ENCODE peak calls at places on chromosomes 1 and 21, in ten cellular contexts. One of them, this sample, is unnamed. For H3K27me3, the result is how much of the 10 kb centered on the place peaks cover.

GRCh38 chr1:154265586-154265985 is 6.8 kb upstream of the HAX1 start:
- DNase-seq in stomach: no peak
- DNase-seq in neural progenitor cell: no peak
- DNase-seq in pancreas: no peak
- DNase-seq in Karpas-422: no peak
- DNase-seq in fibroblast of lung: no peak
- DNase-seq in right cardiac atrium: no peak
- DNase-seq in upper lobe of right lung: no peak
- DNase-seq in prostate gland: no peak
- DNase-seq in brain microvascular endothelial cell: no peak
- DNase-seq in this sample: no peak

GRCh38 chr1:94942171-94943128 is 15.5 kb upstream of the CNN3 start:
- DNase-seq in stomach: no peak
- DNase-seq in neural progenitor cell: no peak
- DNase-seq in pancreas: no peak
- DNase-seq in Karpas-422: no peak
- DNase-seq in fibroblast of lung: peak
- DNase-seq in right cardiac atrium: no peak
- DNase-seq in upper lobe of right lung: no peak
- DNase-seq in prostate gland: no peak
- DNase-seq in brain microvascular endothelial cell: no peak
- DNase-seq in this sample: no peak

GRCh38 chr1:93681549-93682412 is at the start of gene BCAR3:
- DNase-seq in stomach: peak
- DNase-seq in neural progenitor cell: peak
- DNase-seq in pancreas: peak
- DNase-seq in Karpas-422: peak
- DNase-seq in fibroblast of lung: peak
- DNase-seq in right cardiac atrium: peak
- DNase-seq in upper lobe of right lung: peak
- DNase-seq in prostate gland: peak
- DNase-seq in brain microvascular endothelial cell: peak
- DNase-seq in this sample: no peak

GRCh38 chr1:26165126-26165892 is 3.5 kb downstream of the C1orf232 start:
- DNase-seq in stomach: no peak
- DNase-seq in neural progenitor cell: no peak
- DNase-seq in pancreas: no peak
- DNase-seq in Karpas-422: no peak
- DNase-seq in fibroblast of lung: no peak
- DNase-seq in right cardiac atrium: no peak
- DNase-seq in upper lobe of right lung: no peak
- DNase-seq in prostate gland: no peak
- DNase-seq in brain microvascular endothelial cell: no peak
- DNase-seq in this sample: no peak

GRCh38 chr1:205961405-205961804 is 18.1 kb upstream of the SLC26A9 start:
- DNase-seq in stomach: no peak
- DNase-seq in neural progenitor cell: no peak
- DNase-seq in pancreas: no peak
- DNase-seq in Karpas-422: no peak
- DNase-seq in fibroblast of lung: no peak
- DNase-seq in right cardiac atrium: peak
- DNase-seq in upper lobe of right lung: peak
- DNase-seq in prostate gland: no peak
- DNase-seq in brain microvascular endothelial cell: peak
- DNase-seq in this sample: no peak

GRCh38 chr1:3917761-3918160 is 17.7 kb upstream of the C1orf174 start:
- DNase-seq in stomach: no peak
- DNase-seq in neural progenitor cell: no peak
- DNase-seq in pancreas: no peak
- DNase-seq in Karpas-422: no peak
- DNase-seq in fibroblast of lung: no peak
- DNase-seq in right cardiac atrium: no peak
- DNase-seq in upper lobe of right lung: peak
- DNase-seq in prostate gland: no peak
- DNase-seq in brain microvascular endothelial cell: no peak
- DNase-seq in this sample: no peak

GRCh38 chr1:78054972-78055371 is 9.2 kb downstream of the GIPC2 start:
- DNase-seq in stomach: no peak
- DNase-seq in neural progenitor cell: no peak
- DNase-seq in pancreas: no peak
- DNase-seq in Karpas-422: no peak
- DNase-seq in fibroblast of lung: no peak
- DNase-seq in right cardiac atrium: no peak
- DNase-seq in upper lobe of right lung: no peak
- DNase-seq in prostate gland: no peak
- DNase-seq in brain microvascular endothelial cell: no peak
- DNase-seq in this sample: no peak

GRCh38 chr1:231460614-231461013 is 38.5 kb upstream of the EGLN1 start:
- DNase-seq in stomach: no peak
- DNase-seq in neural progenitor cell: no peak
- DNase-seq in pancreas: no peak
- DNase-seq in Karpas-422: peak
- DNase-seq in fibroblast of lung: peak
- DNase-seq in right cardiac atrium: no peak
- DNase-seq in upper lobe of right lung: no peak
- DNase-seq in prostate gland: no peak
- DNase-seq in brain microvascular endothelial cell: peak
- DNase-seq in this sample: no peak

GRCh38 chr1:26705788-26706237 is 10.0 kb downstream of the ARID1A start:
- DNase-seq in stomach: no peak
- DNase-seq in neural progenitor cell: no peak
- DNase-seq in pancreas: no peak
- DNase-seq in Karpas-422: peak
- DNase-seq in fibroblast of lung: peak
- DNase-seq in right cardiac atrium: no peak
- DNase-seq in upper lobe of right lung: no peak
- DNase-seq in prostate gland: peak
- DNase-seq in brain microvascular endothelial cell: peak
- DNase-seq in this sample: no peak

GRCh38 chr1:57091642-57092041 is 125.8 kb upstream of the C8B start:
- DNase-seq in stomach: no peak
- DNase-seq in neural progenitor cell: no peak
- DNase-seq in pancreas: no peak
- DNase-seq in Karpas-422: no peak
- DNase-seq in fibroblast of lung: no peak
- DNase-seq in right cardiac atrium: no peak
- DNase-seq in upper lobe of right lung: no peak
- DNase-seq in prostate gland: no peak
- DNase-seq in brain microvascular endothelial cell: no peak
- DNase-seq in this sample: no peak

GRCh38 chr1:63475761-63476160 is 47.3 kb downstream of the ITGB3BP start:
- DNase-seq in stomach: no peak
- DNase-seq in neural progenitor cell: no peak
- DNase-seq in pancreas: no peak
- DNase-seq in Karpas-422: no peak
- DNase-seq in fibroblast of lung: peak
- DNase-seq in right cardiac atrium: no peak
- DNase-seq in upper lobe of right lung: no peak
- DNase-seq in prostate gland: no peak
- DNase-seq in brain microvascular endothelial cell: peak
- DNase-seq in this sample: no peak

DNA sequence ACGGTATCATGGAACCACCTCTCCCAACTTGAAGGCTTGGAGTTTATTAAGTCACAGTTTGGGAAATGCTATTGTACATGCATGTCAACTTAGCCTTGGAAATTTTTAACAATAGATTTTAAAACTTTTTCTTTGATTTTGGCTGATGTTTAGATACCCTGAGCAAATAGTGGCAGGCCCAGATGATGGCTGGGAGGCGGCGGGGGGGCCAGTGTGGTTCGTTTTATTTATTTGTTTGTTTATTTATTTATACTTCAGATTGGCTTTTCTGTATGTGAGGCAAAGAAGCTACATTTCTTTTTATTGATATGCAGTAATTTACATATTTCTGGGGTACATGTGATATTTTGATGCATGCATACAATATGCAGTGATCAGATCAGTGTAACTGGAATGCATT is 82.0 kb downstream of the VWA5B1 start:
- DNase-seq in stomach: no peak
- DNase-seq in neural progenitor cell: no peak
- DNase-seq in pancreas: no peak
- DNase-seq in Karpas-422: no peak
- DNase-seq in fibroblast of lung: no peak
- DNase-seq in right cardiac atrium: no peak
- DNase-seq in upper lobe of right lung: no peak
- DNase-seq in prostate gland: no peak
- DNase-seq in brain microvascular endothelial cell: no peak
- DNase-seq in this sample: no peak
- H3K27me3 ChIP-seq in stomach: under half
- H3K27me3 ChIP-seq in neural progenitor cell: half or more
- H3K27me3 ChIP-seq in pancreas: under half
- H3K27me3 ChIP-seq in Karpas-422: under half
- H3K27me3 ChIP-seq in fibroblast of lung: under half
- H3K27me3 ChIP-seq in right cardiac atrium: under half
- H3K27me3 ChIP-seq in upper lobe of right lung: under half
- H3K27me3 ChIP-seq in prostate gland: under half
- H3K27me3 ChIP-seq in brain microvascular endothelial cell: under half
- H3K27me3 ChIP-seq in this sample: under half

GRCh38 chr21:17688912-17689874 is 76.5 kb upstream of the BTG3 start:
- DNase-seq in stomach: peak
- DNase-seq in neural progenitor cell: no peak
- DNase-seq in pancreas: peak
- DNase-seq in Karpas-422: peak
- DNase-seq in fibroblast of lung: peak
- DNase-seq in right cardiac atrium: peak
- DNase-seq in upper lobe of right lung: no peak
- DNase-seq in prostate gland: peak
- DNase-seq in brain microvascular endothelial cell: peak
- DNase-seq in this sample: peak

GRCh38 chr21:17699524-17700189 is 87.0 kb upstream of the BTG3 start:
- DNase-seq in stomach: no peak
- DNase-seq in neural progenitor cell: no peak
- DNase-seq in pancreas: no peak
- DNase-seq in Karpas-422: no peak
- DNase-seq in fibroblast of lung: no peak
- DNase-seq in right cardiac atrium: no peak
- DNase-seq in upper lobe of right lung: no peak
- DNase-seq in prostate gland: no peak
- DNase-seq in brain microvascular endothelial cell: no peak
- DNase-seq in this sample: no peak

GRCh38 chr21:17690078-17690494 is 77.4 kb upstream of the BTG3 start:
- DNase-seq in stomach: no peak
- DNase-seq in neural progenitor cell: no peak
- DNase-seq in pancreas: no peak
- DNase-seq in Karpas-422: no peak
- DNase-seq in fibroblast of lung: no peak
- DNase-seq in right cardiac atrium: no peak
- DNase-seq in upper lobe of right lung: no peak
- DNase-seq in prostate gland: no peak
- DNase-seq in brain microvascular endothelial cell: no peak
- DNase-seq in this sample: no peak

GRCh38 chr21:17697474-17697873 is 84.8 kb upstream of the BTG3 start:
- DNase-seq in stomach: no peak
- DNase-seq in neural progenitor cell: no peak
- DNase-seq in pancreas: no peak
- DNase-seq in Karpas-422: no peak
- DNase-seq in fibroblast of lung: no peak
- DNase-seq in right cardiac atrium: no peak
- DNase-seq in upper lobe of right lung: no peak
- DNase-seq in prostate gland: no peak
- DNase-seq in brain microvascular endothelial cell: no peak
- DNase-seq in this sample: no peak

DNA sequence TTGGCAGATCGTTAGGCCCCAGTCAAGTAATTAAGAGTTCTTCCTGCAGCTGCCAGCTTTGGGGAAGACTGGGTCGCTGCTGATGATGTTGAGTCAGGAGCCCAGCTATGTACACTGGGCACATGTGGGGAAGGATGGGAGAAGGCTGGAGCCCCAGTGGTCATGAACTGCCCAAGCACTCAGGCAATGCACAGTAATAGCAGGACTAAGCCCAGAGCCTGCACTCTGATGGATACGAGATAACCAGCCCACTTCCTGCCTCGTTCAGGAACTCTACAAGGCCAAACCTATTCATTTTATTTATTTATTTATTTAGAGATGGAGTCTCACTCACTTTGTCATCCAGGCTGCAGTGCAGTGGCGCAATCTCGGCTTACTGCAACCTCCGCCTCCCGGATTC is 81.1 kb upstream of the BTG3 start:
- DNase-seq in stomach: no peak
- DNase-seq in neural progenitor cell: no peak
- DNase-seq in pancreas: no peak
- DNase-seq in Karpas-422: no peak
- DNase-seq in fibroblast of lung: no peak
- DNase-seq in right cardiac atrium: no peak
- DNase-seq in upper lobe of right lung: no peak
- DNase-seq in prostate gland: no peak
- DNase-seq in brain microvascular endothelial cell: no peak
- DNase-seq in this sample: no peak
- H3K27me3 ChIP-seq in stomach: under half
- H3K27me3 ChIP-seq in neural progenitor cell: under half
- H3K27me3 ChIP-seq in pancreas: under half
- H3K27me3 ChIP-seq in Karpas-422: under half
- H3K27me3 ChIP-seq in fibroblast of lung: under half
- H3K27me3 ChIP-seq in right cardiac atrium: under half
- H3K27me3 ChIP-seq in upper lobe of right lung: under half
- H3K27me3 ChIP-seq in prostate gland: under half
- H3K27me3 ChIP-seq in brain microvascular endothelial cell: under half
- H3K27me3 ChIP-seq in this sample: under half

DNA sequence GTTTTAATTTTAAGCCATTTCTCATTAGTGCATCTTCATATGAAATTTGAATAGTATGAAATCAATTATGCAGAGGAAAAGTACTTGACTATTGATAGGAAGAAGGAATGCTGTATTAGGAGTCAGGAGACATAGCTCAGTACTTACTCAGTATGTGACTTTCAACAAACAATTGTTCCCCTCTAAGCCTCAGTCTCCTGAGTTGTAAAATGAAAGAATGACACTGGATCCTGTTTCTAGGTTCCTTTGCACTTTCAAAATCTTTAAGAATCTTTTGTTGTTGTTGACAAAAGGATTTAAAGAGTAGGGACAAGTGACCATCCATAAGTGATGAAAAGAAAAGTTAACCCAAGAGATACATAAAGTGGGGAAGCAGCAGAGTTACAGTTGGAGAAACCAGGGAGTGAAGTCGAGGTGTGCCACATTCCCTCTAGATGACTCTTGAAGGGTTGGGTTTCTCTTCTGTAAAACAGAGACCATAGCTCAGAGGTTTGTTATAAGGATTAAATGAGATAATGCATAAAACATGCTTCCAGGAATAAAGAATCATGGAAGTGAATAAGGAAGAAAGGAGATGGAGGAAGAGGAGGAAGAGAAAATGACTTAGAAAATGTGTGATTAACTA is 105.7 kb upstream of the KCNJ15 start:
- DNase-seq in stomach: no peak
- DNase-seq in neural progenitor cell: no peak
- DNase-seq in pancreas: no peak
- DNase-seq in Karpas-422: no peak
- DNase-seq in fibroblast of lung: no peak
- DNase-seq in right cardiac atrium: no peak
- DNase-seq in upper lobe of right lung: no peak
- DNase-seq in prostate gland: no peak
- DNase-seq in brain microvascular endothelial cell: no peak
- DNase-seq in this sample: no peak
- H3K27me3 ChIP-seq in stomach: under half
- H3K27me3 ChIP-seq in neural progenitor cell: under half
- H3K27me3 ChIP-seq in pancreas: under half
- H3K27me3 ChIP-seq in Karpas-422: under half
- H3K27me3 ChIP-seq in fibroblast of lung: under half
- H3K27me3 ChIP-seq in right cardiac atrium: under half
- H3K27me3 ChIP-seq in upper lobe of right lung: under half
- H3K27me3 ChIP-seq in prostate gland: under half
- H3K27me3 ChIP-seq in brain microvascular endothelial cell: under half
- H3K27me3 ChIP-seq in this sample: under half

GRCh38 chr1:29531596-29531995 is 295.3 kb downstream of the PTPRU start:
- DNase-seq in stomach: no peak
- DNase-seq in neural progenitor cell: no peak
- DNase-seq in pancreas: no peak
- DNase-seq in Karpas-422: no peak
- DNase-seq in fibroblast of lung: no peak
- DNase-seq in right cardiac atrium: no peak
- DNase-seq in upper lobe of right lung: no peak
- DNase-seq in prostate gland: no peak
- DNase-seq in brain microvascular endothelial cell: no peak
- DNase-seq in this sample: no peak
- H3K27me3 ChIP-seq in stomach: under half
- H3K27me3 ChIP-seq in neural progenitor cell: under half
- H3K27me3 ChIP-seq in pancreas: under half
- H3K27me3 ChIP-seq in Karpas-422: under half
- H3K27me3 ChIP-seq in fibroblast of lung: under half
- H3K27me3 ChIP-seq in right cardiac atrium: under half
- H3K27me3 ChIP-seq in upper lobe of right lung: under half
- H3K27me3 ChIP-seq in prostate gland: under half
- H3K27me3 ChIP-seq in brain microvascular endothelial cell: under half
- H3K27me3 ChIP-seq in this sample: under half

This sample was measured in HCT116.